ENCODE peak calls at places on chromosomes 16 and 17, in nine cellular contexts. One of them, this sample, is unnamed.
A peak's percentile ranks its signal among the peaks of the same experiment; 100 is the strongest.

GRCh38 chr17:37299257-37299985 is 76.4 kb upstream of the C17orf78 start:
- DNase-seq in cardiac muscle cell: peak; percentile 35
- DNase-seq in kidney epithelial cell: no peak
- DNase-seq in bronchial epithelial cell: peak; percentile 20
- DNase-seq in AG09309: no peak
- DNase-seq in NCI-H345: no peak
- DNase-seq in psoas muscle: no peak
- DNase-seq in RWPE2: no peak
- DNase-seq in NCI-H1417: peak; percentile 8
- DNase-seq in this sample: no peak

GRCh38 chr17:81993726-81994592 is 16.5 kb downstream of the ASPSCR1 start:
- DNase-seq in cardiac muscle cell: no peak
- DNase-seq in kidney epithelial cell: no peak
- DNase-seq in bronchial epithelial cell: no peak
- DNase-seq in AG09309: no peak
- DNase-seq in NCI-H345: no peak
- DNase-seq in psoas muscle: no peak
- DNase-seq in RWPE2: no peak
- DNase-seq in NCI-H1417: no peak
- DNase-seq in this sample: no peak

GRCh38 chr17:28404007-28404406 is 2.0 kb downstream of the SLC46A1 start:
- DNase-seq in cardiac muscle cell: no peak
- DNase-seq in kidney epithelial cell: no peak
- DNase-seq in bronchial epithelial cell: no peak
- DNase-seq in AG09309: no peak
- DNase-seq in NCI-H345: no peak
- DNase-seq in psoas muscle: no peak
- DNase-seq in RWPE2: no peak
- DNase-seq in NCI-H1417: no peak
- DNase-seq in this sample: no peak

GRCh38 chr17:77497578-77497934 is 356.8 kb downstream of the SEC14L1 start:
- DNase-seq in cardiac muscle cell: no peak
- DNase-seq in kidney epithelial cell: no peak
- DNase-seq in bronchial epithelial cell: no peak
- DNase-seq in AG09309: no peak
- DNase-seq in NCI-H345: no peak
- DNase-seq in psoas muscle: no peak
- DNase-seq in RWPE2: peak; percentile 38
- DNase-seq in NCI-H1417: no peak
- DNase-seq in this sample: no peak

GRCh38 chr17:65670667-65671371 is 109.4 kb upstream of the AXIN2 start:
- DNase-seq in cardiac muscle cell: no peak
- DNase-seq in kidney epithelial cell: no peak
- DNase-seq in bronchial epithelial cell: no peak
- DNase-seq in AG09309: no peak
- DNase-seq in NCI-H345: peak; percentile 2
- DNase-seq in psoas muscle: no peak
- DNase-seq in RWPE2: no peak
- DNase-seq in NCI-H1417: no peak
- DNase-seq in this sample: no peak

GRCh38 chr17:2924211-2924610 is 128.0 kb downstream of the RAP1GAP2 start:
- DNase-seq in cardiac muscle cell: peak; percentile 43
- DNase-seq in kidney epithelial cell: no peak
- DNase-seq in bronchial epithelial cell: peak; percentile 38
- DNase-seq in AG09309: no peak
- DNase-seq in NCI-H345: no peak
- DNase-seq in psoas muscle: no peak
- DNase-seq in RWPE2: no peak
- DNase-seq in NCI-H1417: no peak
- DNase-seq in this sample: no peak

GRCh38 chr17:71753070-71753469 is 367.8 kb upstream of the SOX9 start:
- DNase-seq in cardiac muscle cell: no peak
- DNase-seq in kidney epithelial cell: no peak
- DNase-seq in bronchial epithelial cell: peak; percentile 26
- DNase-seq in AG09309: no peak
- DNase-seq in NCI-H345: no peak
- DNase-seq in psoas muscle: no peak
- DNase-seq in RWPE2: no peak
- DNase-seq in NCI-H1417: no peak
- DNase-seq in this sample: no peak

GRCh38 chr16:79408355-79408754 is 192.2 kb downstream of the MAF start:
- DNase-seq in cardiac muscle cell: no peak
- DNase-seq in kidney epithelial cell: no peak
- DNase-seq in bronchial epithelial cell: no peak
- DNase-seq in AG09309: no peak
- DNase-seq in NCI-H345: no peak
- DNase-seq in psoas muscle: no peak
- DNase-seq in RWPE2: no peak
- DNase-seq in NCI-H1417: no peak
- DNase-seq in this sample: no peak

GRCh38 chr16:27314161-27314723 is 468 bp downstream of the IL4R start:
- DNase-seq in cardiac muscle cell: peak; percentile 94
- DNase-seq in kidney epithelial cell: peak; percentile 61
- DNase-seq in bronchial epithelial cell: peak; percentile 87
- DNase-seq in AG09309: peak; percentile 81
- DNase-seq in NCI-H345: no peak
- DNase-seq in psoas muscle: peak; percentile 54
- DNase-seq in RWPE2: no peak
- DNase-seq in NCI-H1417: no peak
- DNase-seq in this sample: peak; percentile 49

GRCh38 chr16:66227766-66228530 is 138.5 kb upstream of the CDH5 start:
- DNase-seq in cardiac muscle cell: no peak
- DNase-seq in kidney epithelial cell: no peak
- DNase-seq in bronchial epithelial cell: no peak
- DNase-seq in AG09309: no peak
- DNase-seq in NCI-H345: no peak
- DNase-seq in psoas muscle: no peak
- DNase-seq in RWPE2: peak; percentile 42
- DNase-seq in NCI-H1417: no peak
- DNase-seq in this sample: no peak

GRCh38 chr17:75776399-75777242 is 8.0 kb upstream of the UNK start:
- DNase-seq in cardiac muscle cell: peak; percentile 55
- DNase-seq in kidney epithelial cell: no peak
- DNase-seq in bronchial epithelial cell: peak; percentile 41
- DNase-seq in AG09309: no peak
- DNase-seq in NCI-H345: no peak
- DNase-seq in psoas muscle: no peak
- DNase-seq in RWPE2: no peak
- DNase-seq in NCI-H1417: no peak
- DNase-seq in this sample: no peak

GRCh38 chr17:46866325-46866724 is 14.9 kb downstream of the WNT9B start:
- DNase-seq in cardiac muscle cell: no peak
- DNase-seq in kidney epithelial cell: no peak
- DNase-seq in bronchial epithelial cell: no peak
- DNase-seq in AG09309: no peak
- DNase-seq in NCI-H345: no peak
- DNase-seq in psoas muscle: no peak
- DNase-seq in RWPE2: no peak
- DNase-seq in NCI-H1417: no peak
- DNase-seq in this sample: no peak

GRCh38 chr17:32142857-32143524 is 689 bp downstream of the RHOT1 start:
- DNase-seq in cardiac muscle cell: peak; percentile 71
- DNase-seq in kidney epithelial cell: no peak
- DNase-seq in bronchial epithelial cell: peak; percentile 65
- DNase-seq in AG09309: no peak
- DNase-seq in NCI-H345: peak; percentile 30
- DNase-seq in psoas muscle: peak; percentile 58
- DNase-seq in RWPE2: peak; percentile 72
- DNase-seq in NCI-H1417: peak; percentile 31
- DNase-seq in this sample: peak; percentile 57

GRCh38 chr16:29808219-29808900 is 2.0 kb downstream of the MAZ start:
- DNase-seq in cardiac muscle cell: no peak
- DNase-seq in kidney epithelial cell: no peak
- DNase-seq in bronchial epithelial cell: no peak
- DNase-seq in AG09309: no peak
- DNase-seq in NCI-H345: no peak
- DNase-seq in psoas muscle: no peak
- DNase-seq in RWPE2: peak; percentile 38
- DNase-seq in NCI-H1417: no peak
- DNase-seq in this sample: no peak

GRCh38 chr17:855594-855993 is 73.4 kb downstream of the MRM3 start:
- DNase-seq in cardiac muscle cell: no peak
- DNase-seq in kidney epithelial cell: no peak
- DNase-seq in bronchial epithelial cell: no peak
- DNase-seq in AG09309: no peak
- DNase-seq in NCI-H345: no peak
- DNase-seq in psoas muscle: no peak
- DNase-seq in RWPE2: no peak
- DNase-seq in NCI-H1417: no peak
- DNase-seq in this sample: no peak

GRCh38 chr17:31857920-31858646 is 961 bp downstream of the COPRS start:
- DNase-seq in cardiac muscle cell: no peak
- DNase-seq in kidney epithelial cell: no peak
- DNase-seq in bronchial epithelial cell: peak; percentile 20
- DNase-seq in AG09309: no peak
- DNase-seq in NCI-H345: peak; percentile 28
- DNase-seq in psoas muscle: no peak
- DNase-seq in RWPE2: no peak
- DNase-seq in NCI-H1417: no peak
- DNase-seq in this sample: no peak

GRCh38 chr16:83113317-83113716 is 486.5 kb downstream of the CDH13 start:
- DNase-seq in cardiac muscle cell: peak; percentile 51
- DNase-seq in kidney epithelial cell: no peak
- DNase-seq in bronchial epithelial cell: no peak
- DNase-seq in AG09309: no peak
- DNase-seq in NCI-H345: no peak
- DNase-seq in psoas muscle: no peak
- DNase-seq in RWPE2: no peak
- DNase-seq in NCI-H1417: peak; percentile 23
- DNase-seq in this sample: peak; percentile 23

GRCh38 chr16:50313596-50314483 is 47.5 kb downstream of the ADCY7 start:
- DNase-seq in cardiac muscle cell: peak; percentile 88
- DNase-seq in kidney epithelial cell: no peak
- DNase-seq in bronchial epithelial cell: no peak
- DNase-seq in AG09309: no peak
- DNase-seq in NCI-H345: no peak
- DNase-seq in psoas muscle: peak; percentile 79
- DNase-seq in RWPE2: no peak
- DNase-seq in NCI-H1417: no peak
- DNase-seq in this sample: no peak

GRCh38 chr17:82840431-82840831 is 609 bp upstream of the ZNF750 start:
- DNase-seq in cardiac muscle cell: no peak
- DNase-seq in kidney epithelial cell: no peak
- DNase-seq in bronchial epithelial cell: peak; percentile 77
- DNase-seq in AG09309: no peak
- DNase-seq in NCI-H345: peak; percentile 48
- DNase-seq in psoas muscle: no peak
- DNase-seq in RWPE2: peak; percentile 69
- DNase-seq in NCI-H1417: peak; percentile 50
- DNase-seq in this sample: no peak

GRCh38 chr16:85956426-85956825 is 57.5 kb downstream of the IRF8 start:
- DNase-seq in cardiac muscle cell: no peak
- DNase-seq in kidney epithelial cell: no peak
- DNase-seq in bronchial epithelial cell: no peak
- DNase-seq in AG09309: no peak
- DNase-seq in NCI-H345: no peak
- DNase-seq in psoas muscle: no peak
- DNase-seq in RWPE2: no peak
- DNase-seq in NCI-H1417: no peak
- DNase-seq in this sample: no peak

GRCh38 chr16:66961065-66961744 is at the start of gene CES3:
- DNase-seq in cardiac muscle cell: peak; percentile 72
- DNase-seq in kidney epithelial cell: no peak
- DNase-seq in bronchial epithelial cell: peak; percentile 41
- DNase-seq in AG09309: no peak
- DNase-seq in NCI-H345: peak; percentile 26
- DNase-seq in psoas muscle: peak; percentile 53
- DNase-seq in RWPE2: no peak
- DNase-seq in NCI-H1417: peak; percentile 35
- DNase-seq in this sample: peak; percentile 88

GRCh38 chr17:12977008-12977751 is 40.6 kb downstream of the ELAC2 start:
- DNase-seq in cardiac muscle cell: peak; percentile 17
- DNase-seq in kidney epithelial cell: no peak
- DNase-seq in bronchial epithelial cell: peak; percentile 37
- DNase-seq in AG09309: no peak
- DNase-seq in NCI-H345: no peak
- DNase-seq in psoas muscle: no peak
- DNase-seq in RWPE2: no peak
- DNase-seq in NCI-H1417: no peak
- DNase-seq in this sample: no peak

GRCh38 chr16:12750554-12750918 is 53.2 kb downstream of the CPPED1 start:
- DNase-seq in cardiac muscle cell: no peak
- DNase-seq in kidney epithelial cell: no peak
- DNase-seq in bronchial epithelial cell: no peak
- DNase-seq in AG09309: no peak
- DNase-seq in NCI-H345: no peak
- DNase-seq in psoas muscle: no peak
- DNase-seq in RWPE2: no peak
- DNase-seq in NCI-H1417: no peak
- DNase-seq in this sample: no peak

This sample was measured in HuH-7.